ENCODE peak calls at places on chromosomes 2 and 18, in five cellular contexts. M, K, J, L and E are unnamed samples.
A peak's percentile ranks its signal among the peaks of the same experiment; 100 is the strongest.

GRCh38 chr2:1728821-1729220 is 15.5 kb downstream of the PXDN start:
- DNase-seq in K (no peak), J (no peak), L (peak; percentile 59), M (no peak), E (peak; percentile 83)

GRCh38 chr2:130759906-130760753 is 4.8 kb downstream of the AMER3 start:
- DNase-seq in M (no peak), K (no peak), L (peak; percentile 28), J (no peak), E (peak; percentile 86)

GRCh38 chr2:54610700-54611099 is 112.8 kb upstream of the EML6 start:
- DNase-seq in M (no peak), L (peak; percentile 29), J (no peak), K (no peak), E (no peak)

GRCh38 chr2:11969774-11970173 is 223.3 kb downstream of the LPIN1 start:
- DNase-seq in J (no peak), K (no peak), M (no peak), L (no peak), E (no peak)

GRCh38 chr2:238238766-238239551 is 879 bp downstream of the HES6 start:
- DNase-seq in K (no peak), J (peak; percentile 12), L (no peak), M (no peak), E (peak; percentile 49)

GRCh38 chr2:208268553-208268952 is 2.5 kb downstream of the PIKFYVE start:
- DNase-seq in K (no peak), J (no peak), L (no peak), M (no peak), E (no peak)

GRCh38 chr2:159904565-159905281 is 106.7 kb upstream of the CD302 start:
- DNase-seq in M (peak; percentile 58), J (peak; percentile 79), L (no peak), K (peak; percentile 47), E (no peak)

GRCh38 chr2:16824472-16824871 is 158.8 kb upstream of the CYRIA start:
- DNase-seq in M (no peak), J (no peak), K (no peak), L (no peak), E (no peak)

GRCh38 chr2:199303814-199304213 is 153.9 kb downstream of the SATB2 start:
- DNase-seq in J (no peak), L (no peak), K (no peak), M (no peak), E (no peak)

GRCh38 chr2:4803396-4803795 is 888.8 kb upstream of the SOX11 start:
- DNase-seq in L (no peak), K (no peak), J (no peak), M (no peak), E (no peak)

GRCh38 chr2:80852808-80853139 is 548.2 kb upstream of the LRRTM1 start:
- DNase-seq in K (no peak), J (no peak), M (no peak), L (no peak), E (no peak)

GRCh38 chr2:197293252-197294007 is 17.1 kb downstream of the ANKRD44 start:
- DNase-seq in J (peak; percentile 23), M (no peak), K (no peak), L (no peak), E (no peak)

GRCh38 chr2:182302174-182302573 is 124.7 kb downstream of the PDE1A start:
- DNase-seq in L (no peak), J (no peak), K (no peak), M (no peak), E (no peak)

GRCh38 chr2:130762910-130763385 is 7.6 kb downstream of the AMER3 start:
- DNase-seq in M (no peak), L (no peak), K (no peak), J (no peak), E (no peak)

GRCh38 chr2:232666051-232666805 is 30.9 kb upstream of the GIGYF2 start:
- DNase-seq in L (no peak), K (no peak), M (no peak), J (no peak), E (no peak)

GRCh38 chr2:231795525-231796327 is 9.5 kb downstream of the COPS7B start:
- DNase-seq in M (no peak), K (no peak), L (peak; percentile 99), J (no peak), E (peak; percentile 73)

GRCh38 chr18:74064510-74064909 is 83.1 kb downstream of the FBXO15 start:
- DNase-seq in L (peak; percentile 47), J (no peak), K (no peak), M (no peak), E (no peak)

GRCh38 chr18:21701621-21702020 is 3.0 kb downstream of the ABHD3 start:
- DNase-seq in M (no peak), L (no peak), J (no peak), K (no peak), E (no peak)

GRCh38 chr18:44602380-44602779 is 78.3 kb upstream of the SETBP1 start:
- DNase-seq in M (no peak), K (no peak), L (no peak), J (no peak), E (no peak)

GRCh38 chr2:77720115-77720514 is 197.9 kb upstream of the LRRTM4 start:
- DNase-seq in M (no peak), K (no peak), L (no peak), J (no peak), E (no peak)

GRCh38 chr2:42974303-42974696 is 181.9 kb upstream of the HAAO start:
- DNase-seq in K (no peak), L (no peak), J (no peak), M (no peak), E (no peak)

GRCh38 chr2:233301811-233302210 is 5.8 kb upstream of the SAG start:
- DNase-seq in J (no peak), K (no peak), L (no peak), M (no peak), E (no peak)

GRCh38 chr2:53549497-53549896 is 218.1 kb upstream of the CHAC2 start:
- DNase-seq in K (no peak), J (no peak), L (no peak), M (no peak), E (no peak)

GRCh38 chr2:101380376-101380775 is 6.9 kb downstream of the CREG2 start:
- DNase-seq in K (no peak), L (no peak), M (no peak), J (no peak), E (no peak)

GRCh38 chr18:63997041-63997440 is 27.2 kb downstream of the SERPINB8 start:
- DNase-seq in J (no peak), M (no peak), L (no peak), K (no peak), E (no peak)

GRCh38 chr2:142870516-142870915 is 6.9 kb upstream of the KYNU start:
- DNase-seq in L (no peak), J (no peak), M (no peak), K (no peak), E (no peak)

GRCh38 chr2:26010943-26011342 is 22.9 kb upstream of the RAB10 start:
- DNase-seq in J (no peak), M (no peak), L (no peak), K (no peak), E (no peak)

GRCh38 chr2:164761737-164762460 is 79.7 kb downstream of the COBLL1 start:
- DNase-seq in L (no peak), J (no peak), K (no peak), M (no peak), E (no peak)

GRCh38 chr2:109218087-109218791 is 89.2 kb downstream of the SH3RF3 start:
- DNase-seq in M (no peak), J (no peak), L (peak; percentile 45), K (no peak), E (no peak)